ENCODE peak calls at places on chromosomes 12 and 14, in four cellular contexts. O is HCT116, J is MM.1S, S is hepatocyte. M is an unnamed sample. For H3K9me2, the result is how much of the 10 kb centered on the place peaks cover.

GRCh38 chr14:93311082-93311481 is 21.8 kb downstream of the BTBD7 start:
- DNase-seq in O (no peak), J (no peak), S (no peak), M (no peak)

GRCh38 chr12:104056419-104056972 is 6.5 kb upstream of the GLT8D2 start:
- DNase-seq in O (no peak), J (no peak), S (no peak), M (no peak)

GRCh38 chr14:55450539-55450938 is 10.1 kb upstream of the TBPL2 start:
- DNase-seq in O (no peak), J (no peak), S (no peak), M (no peak)

GRCh38 chr14:51095854-51096823 is 1.2 kb upstream of the TRIM9 start:
- DNase-seq in O (no peak), J (no peak), S (peak), M (no peak)

GRCh38 chr12:40693503-40693863 is 1.2 kb downstream of the CNTN1 start:
- DNase-seq in O (peak), J (no peak), S (peak), M (no peak)

GRCh38 chr14:54674342-54674741 is 107.4 kb downstream of the SAMD4A start:
- DNase-seq in O (no peak), J (peak), S (no peak), M (no peak)

GRCh38 chr12:97778111-97778510 is 315.5 kb downstream of the RMST start:
- DNase-seq in O (no peak), J (no peak), S (no peak), M (no peak)

GRCh38 chr12:79737875-79738718 is 47.3 kb upstream of the PAWR start:
- DNase-seq in O (peak), J (peak), S (peak), M (peak)

GRCh38 chr14:91573894-91574837 is 64.1 kb upstream of the PPP4R3A start:
- DNase-seq in O (peak), J (peak), S (peak), M (peak)

GRCh38 chr14:79467837-79468236 is 743.5 kb downstream of the DIO2 start:
- DNase-seq in O (no peak), J (no peak), S (peak), M (peak)

GRCh38 chr14:104388631-104389325 is 190.8 kb upstream of the C14orf180 start:
- DNase-seq in O (no peak), J (no peak), S (no peak), M (no peak)

GRCh38 chr12:53624956-53625355 is 1.2 kb downstream of the ATF7 start:
- DNase-seq in O (no peak), J (no peak), S (no peak), M (no peak)

GRCh38 chr12:122051231-122051876 is 27.2 kb upstream of the MLXIP start:
- DNase-seq in O (no peak), J (no peak), S (no peak), M (no peak)

GRCh38 chr14:54902521-54903420 is at the start of gene GCH1:
- DNase-seq in O (peak), J (peak), S (peak), M (peak)

GRCh38 chr12:128707488-128707887 is 116.3 kb downstream of the SLC15A4 start:
- DNase-seq in O (no peak), J (no peak), S (no peak), M (no peak)

GRCh38 chr14:88901199-88901588 is 76.7 kb downstream of the TTC8 start:
- DNase-seq in O (no peak), J (no peak), S (no peak), M (no peak)

GRCh38 chr12:43285248-43285647 is 266.8 kb downstream of the ADAMTS20 start:
- DNase-seq in O (no peak), J (peak), S (no peak), M (peak)

GRCh38 chr14:68487805-68488590 is 304.9 kb downstream of the ZFP36L1 start:
- DNase-seq in O (no peak), J (no peak), S (no peak), M (peak)

GRCh38 chr14:103699261-103699661 is 16.0 kb downstream of the XRCC3 start:
- DNase-seq in O (no peak), J (no peak), S (no peak), M (no peak)

GRCh38 chr14:75715926-75716780 is 55.1 kb downstream of the TTLL5 start:
- DNase-seq in O (no peak), J (no peak), S (no peak), M (peak)

GRCh38 chr14:77102154-77102553 is 4.1 kb downstream of the CIPC start:
- DNase-seq in O (no peak), J (no peak), S (no peak), M (no peak)

GRCh38 chr12:62785941-62786559 is 148.9 kb downstream of the PPM1H start:
- DNase-seq in O (peak), J (no peak), S (peak), M (peak)

GRCh38 chr12:110536834-110537604 is 34.9 kb downstream of the RAD9B start:
- DNase-seq in O (no peak), J (no peak), S (no peak), M (no peak)

GRCh38 chr14:54450535-54450934 is 9.4 kb upstream of the CNIH1 start:
- DNase-seq in O (no peak), J (peak), S (no peak), M (no peak)

GRCh38 chr12:15472036-15472435 is 149.7 kb downstream of the PTPRO start:
- DNase-seq in O (no peak), J (no peak), S (peak), M (peak)

GRCh38 chr14:81991998-81992397 is 458.3 kb upstream of the SEL1L start:
- DNase-seq in O (no peak), J (no peak), S (no peak), M (peak)

GRCh38 chr12:85765443-85765842 is 70.8 kb downstream of the RASSF9 start:
- DNase-seq in O (no peak), J (no peak), S (no peak), M (no peak)

GRCh38 chr12:122610911-122611310 is 83.9 kb downstream of the KNTC1 start:
- DNase-seq in O (no peak), J (no peak), S (no peak), M (peak)

GRCh38 chr12:2324375-2324774 is 271.6 kb downstream of the CACNA1C start:
- DNase-seq in O (no peak), J (no peak), S (no peak), M (no peak)

GRCh38 chr14:21846227-21846885 is 172.7 kb upstream of the OR4E1 start:
- DNase-seq in O (no peak), J (peak), S (peak), M (peak)

GRCh38 chr14:21840765-21841164 is 167.1 kb upstream of the OR4E1 start:
- DNase-seq in O (peak), J (no peak), S (no peak), M (peak)
- H3K9me2 ChIP-seq in O (under half), J (under half), S (under half), M (under half)

GRCh38 chr14:41668346-41668745 is 61.7 kb downstream of the LRFN5 start:
- DNase-seq in O (no peak), J (no peak), S (no peak), M (no peak)
- TF ChIP-seq EZH2 in O (no peak), J (no peak), S (no peak), M (no peak)

GRCh38 chr12:47249082-47249481 is 169.3 kb upstream of the AMIGO2 start:
- DNase-seq in O (no peak), J (no peak), S (no peak), M (peak)
- H3K4me2 ChIP-seq in O (no peak), J (no peak), S (no peak), M (peak)

DNA sequence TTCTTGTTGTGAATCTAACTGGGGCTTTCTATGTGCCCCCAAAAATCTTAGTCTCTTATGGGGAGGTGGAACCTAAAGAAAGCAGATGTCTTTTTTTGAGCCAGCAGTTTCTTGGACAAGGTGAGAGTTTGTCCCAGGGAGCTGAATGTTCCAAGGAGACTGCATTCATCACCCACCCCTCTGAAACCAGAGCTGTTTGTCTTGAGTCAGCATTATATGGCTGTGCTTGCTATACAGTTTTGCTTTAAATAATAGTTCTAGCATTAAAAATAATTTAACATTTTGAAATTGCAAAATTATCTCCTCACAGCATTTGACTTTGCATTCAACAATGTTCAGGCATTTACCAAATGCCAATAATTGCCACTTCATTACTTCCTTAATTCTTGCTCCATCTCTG is 813.3 kb downstream of the BCL11B start:
- DNase-seq in O (no peak), J (no peak), S (no peak), M (no peak)
- H3K9me2 ChIP-seq in O (under half), J (under half), S (under half), M (under half)

DNA sequence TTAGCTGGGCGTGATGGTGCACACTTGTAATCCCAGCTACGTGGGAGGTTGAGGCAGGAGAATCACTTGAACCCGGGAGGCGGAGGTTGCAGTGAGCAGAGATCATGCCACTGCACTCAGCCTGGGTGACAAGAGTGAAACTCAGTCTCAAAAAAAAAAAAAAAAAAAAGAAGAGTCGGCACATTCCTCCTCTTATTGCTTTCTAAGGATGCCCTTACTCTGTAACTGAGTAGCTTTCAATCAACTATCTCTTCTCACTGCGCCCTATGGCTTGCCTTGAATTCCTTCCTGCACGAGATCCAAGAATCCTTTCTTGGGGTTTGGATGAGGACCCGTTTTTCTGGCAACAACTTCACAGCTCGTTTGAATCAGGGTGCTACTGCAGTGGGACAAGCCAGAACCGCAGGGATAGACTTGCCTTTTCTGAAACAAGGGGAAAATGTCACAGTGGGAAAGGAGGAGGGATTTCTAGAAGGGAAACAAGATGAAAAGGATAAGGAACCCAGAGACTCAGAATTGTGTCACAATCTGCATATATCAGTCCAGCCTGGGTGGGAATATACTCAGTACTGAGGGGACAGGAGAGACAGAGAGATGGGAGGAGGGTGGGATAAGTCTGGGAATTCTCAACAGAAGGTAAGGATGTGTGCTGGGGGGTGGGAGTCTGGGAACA is 16.1 kb upstream of the RND1 start:
- DNase-seq in O (no peak), J (no peak), S (no peak), M (no peak)
- TF ChIP-seq EZH2 in O (no peak), J (no peak), S (no peak), M (no peak)

DNA sequence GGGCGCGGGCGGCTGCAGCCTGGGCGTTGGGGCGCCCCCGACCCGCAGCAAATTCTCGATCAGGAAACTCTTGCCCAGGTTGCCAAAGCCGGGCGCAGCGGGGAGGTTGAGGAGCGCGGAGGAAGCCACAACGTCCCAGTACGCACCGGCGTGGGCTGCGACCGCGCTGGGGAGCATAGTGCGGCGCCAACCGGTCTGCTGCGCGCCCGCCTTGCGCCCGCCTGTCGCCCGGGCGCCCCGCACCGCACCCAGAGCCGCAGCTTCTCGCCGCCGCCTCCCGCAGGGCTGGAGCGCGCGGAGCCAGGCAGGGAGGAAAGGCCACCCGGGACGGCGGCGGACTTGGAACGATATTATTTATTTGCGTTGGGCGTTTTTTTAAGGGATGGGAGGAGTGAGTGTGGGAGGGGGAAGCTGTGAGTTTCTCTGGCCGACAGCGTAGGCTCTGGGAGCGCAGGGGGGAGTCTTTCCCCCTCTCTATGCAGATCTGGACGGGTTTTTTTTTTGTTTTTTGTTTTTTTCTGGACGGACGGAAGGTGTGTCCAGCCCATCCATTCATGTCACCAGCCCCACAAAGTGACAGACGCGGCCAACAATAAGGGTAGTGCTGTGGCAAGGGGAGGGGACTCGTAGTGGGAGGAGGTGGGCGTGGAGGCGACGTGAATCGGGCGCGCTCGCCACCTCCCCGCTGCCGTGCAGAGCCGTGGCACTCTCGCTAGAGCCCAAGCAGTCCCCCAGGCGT is at the start of gene DBX2:
- DNase-seq in O (no peak), J (no peak), S (peak), M (no peak)
- H3K4me2 ChIP-seq in O (no peak), J (no peak), S (peak), M (peak)

DNA sequence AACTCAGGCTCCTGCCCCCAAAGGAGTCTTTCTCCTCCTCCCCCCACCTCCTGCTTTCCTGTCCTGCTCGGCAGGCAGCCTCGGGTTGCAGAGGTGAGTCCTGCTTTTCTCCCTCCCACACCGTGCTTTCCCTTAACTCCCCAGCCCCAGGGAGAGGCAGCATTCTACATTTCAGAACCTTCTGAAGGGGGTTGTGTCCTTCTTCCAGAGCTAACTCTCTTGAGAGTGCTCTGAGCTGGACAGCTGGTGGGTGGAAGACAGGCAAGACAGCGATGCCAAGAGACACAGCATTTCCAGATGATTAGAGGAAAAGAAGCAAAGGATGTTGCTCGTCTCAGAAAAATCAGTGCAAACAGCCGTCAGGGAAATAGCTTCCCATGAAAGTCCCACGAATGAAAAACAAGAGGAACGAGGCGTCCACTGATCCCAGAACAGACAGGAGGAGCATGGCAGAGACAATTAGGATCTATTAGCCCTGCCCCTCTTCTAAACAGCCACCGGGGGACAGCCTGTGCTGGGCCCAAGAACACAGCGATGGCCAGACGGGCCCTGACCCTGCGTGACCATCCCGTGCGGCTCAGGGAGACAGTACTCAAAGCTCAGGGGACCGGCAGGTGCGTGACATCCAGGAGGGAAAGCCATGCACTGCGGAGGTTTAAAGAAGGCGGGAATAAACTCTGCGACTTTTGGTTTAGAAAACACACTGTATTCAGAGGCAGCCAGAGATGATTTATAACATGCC is 216.5 kb upstream of the RTL1 start:
- DNase-seq in O (no peak), J (no peak), S (no peak), M (no peak)
- H3K9me2 ChIP-seq in O (under half), J (under half), S (under half), M (under half)

M was measured in PC-3.